ENCODE peak calls at places on chromosome 18, in seven cellular contexts. One of them, this sample, is unnamed.

GRCh38 chr18:366466-367053 is 98.7 kb upstream of the THOC1 start:
- DNase-seq in germinal center: no peak
- DNase-seq in GM13976: no peak
- DNase-seq in upper lobe of right lung: no peak
- DNase-seq in RKO: no peak
- DNase-seq in HFFc6: no peak
- DNase-seq in IMR-90: no peak
- DNase-seq in this sample: no peak

GRCh38 chr18:4106407-4107033 is 348.6 kb downstream of the DLGAP1 start:
- DNase-seq in germinal center: peak
- DNase-seq in GM13976: peak
- DNase-seq in upper lobe of right lung: no peak
- DNase-seq in RKO: peak
- DNase-seq in HFFc6: peak
- DNase-seq in IMR-90: peak
- DNase-seq in this sample: peak

GRCh38 chr18:48227206-48227605 is 182.0 kb downstream of the ZBTB7C start:
- DNase-seq in germinal center: no peak
- DNase-seq in GM13976: no peak
- DNase-seq in upper lobe of right lung: no peak
- DNase-seq in RKO: no peak
- DNase-seq in HFFc6: no peak
- DNase-seq in IMR-90: no peak
- DNase-seq in this sample: no peak

GRCh38 chr18:46916551-46917107 is 678 bp downstream of the PIAS2 start:
- DNase-seq in germinal center: no peak
- DNase-seq in GM13976: peak
- DNase-seq in upper lobe of right lung: no peak
- DNase-seq in RKO: peak
- DNase-seq in HFFc6: peak
- DNase-seq in IMR-90: peak
- DNase-seq in this sample: no peak

GRCh38 chr18:9055185-9055584 is 47.3 kb upstream of the NDUFV2 start:
- DNase-seq in germinal center: no peak
- DNase-seq in GM13976: peak
- DNase-seq in upper lobe of right lung: no peak
- DNase-seq in RKO: peak
- DNase-seq in HFFc6: peak
- DNase-seq in IMR-90: peak
- DNase-seq in this sample: peak

GRCh38 chr18:70931942-70932814 is 643.3 kb downstream of the SOCS6 start:
- DNase-seq in germinal center: peak
- DNase-seq in GM13976: peak
- DNase-seq in upper lobe of right lung: no peak
- DNase-seq in RKO: peak
- DNase-seq in HFFc6: peak
- DNase-seq in IMR-90: peak
- DNase-seq in this sample: peak

GRCh38 chr18:61379827-61380226 is 46.6 kb downstream of the CDH20 start:
- DNase-seq in germinal center: no peak
- DNase-seq in GM13976: no peak
- DNase-seq in upper lobe of right lung: no peak
- DNase-seq in RKO: no peak
- DNase-seq in HFFc6: no peak
- DNase-seq in IMR-90: no peak
- DNase-seq in this sample: no peak

GRCh38 chr18:25229080-25229479 is 122.9 kb downstream of the ZNF521 start:
- DNase-seq in germinal center: no peak
- DNase-seq in GM13976: no peak
- DNase-seq in upper lobe of right lung: no peak
- DNase-seq in RKO: no peak
- DNase-seq in HFFc6: peak
- DNase-seq in IMR-90: peak
- DNase-seq in this sample: no peak

GRCh38 chr18:35789543-35789942 is 182.9 kb upstream of the RMP24 start:
- DNase-seq in germinal center: no peak
- DNase-seq in GM13976: no peak
- DNase-seq in upper lobe of right lung: no peak
- DNase-seq in RKO: no peak
- DNase-seq in HFFc6: no peak
- DNase-seq in IMR-90: no peak
- DNase-seq in this sample: no peak

GRCh38 chr18:11980555-11981382 is 538 bp upstream of the IMPA2 start:
- DNase-seq in germinal center: peak
- DNase-seq in GM13976: peak
- DNase-seq in upper lobe of right lung: peak
- DNase-seq in RKO: peak
- DNase-seq in HFFc6: peak
- DNase-seq in IMR-90: peak
- DNase-seq in this sample: peak